ENCODE peak calls at places on chromosomes 11 and 22, in five cellular contexts. I is Peyer's patch, G is stomach, B is ovary, J is H54. O is an unnamed sample.

GRCh38 chr22:49087716-49088660 is 739.7 kb downstream of the BRD1 start:
- DNase-seq in I (no peak), G (no peak), B (no peak), J (no peak), O (no peak)

GRCh38 chr11:10674440-10674855 is 19.1 kb downstream of the IRAG1 start:
- DNase-seq in I (no peak), G (no peak), B (no peak), J (no peak), O (no peak)

GRCh38 chr11:77101043-77101537 is 1.6 kb upstream of the OMP start:
- DNase-seq in I (no peak), G (no peak), B (no peak), J (peak), O (no peak)

GRCh38 chr22:44127353-44127752 is 53.4 kb upstream of the PARVG start:
- DNase-seq in I (no peak), G (no peak), B (no peak), J (no peak), O (peak)

GRCh38 chr11:57303990-57304579 is 20.7 kb downstream of the TNKS1BP1 start:
- DNase-seq in I (no peak), G (no peak), B (no peak), J (no peak), O (no peak)

GRCh38 chr11:31687256-31687655 is 123.9 kb downstream of the PAX6 start:
- DNase-seq in I (no peak), G (no peak), B (no peak), J (no peak), O (no peak)

GRCh38 chr11:128342511-128343133 is 244.7 kb downstream of the ETS1 start:
- DNase-seq in I (peak), G (no peak), B (no peak), J (no peak), O (peak)

GRCh38 chr11:27392715-27393114 is 29.7 kb upstream of the CCDC34 start:
- DNase-seq in I (no peak), G (no peak), B (no peak), J (no peak), O (no peak)

GRCh38 chr22:44825310-44826150 is 73.2 kb downstream of the ARHGAP8 start:
- DNase-seq in I (no peak), G (no peak), B (peak), J (no peak), O (no peak)

GRCh38 chr22:45922256-45922655 is 54.7 kb downstream of the WNT7B start:
- DNase-seq in I (no peak), G (no peak), B (no peak), J (no peak), O (no peak)

GRCh38 chr11:108204918-108205499 is 17.4 kb downstream of the NPAT start:
- DNase-seq in I (no peak), G (no peak), B (no peak), J (no peak), O (no peak)

DNA sequence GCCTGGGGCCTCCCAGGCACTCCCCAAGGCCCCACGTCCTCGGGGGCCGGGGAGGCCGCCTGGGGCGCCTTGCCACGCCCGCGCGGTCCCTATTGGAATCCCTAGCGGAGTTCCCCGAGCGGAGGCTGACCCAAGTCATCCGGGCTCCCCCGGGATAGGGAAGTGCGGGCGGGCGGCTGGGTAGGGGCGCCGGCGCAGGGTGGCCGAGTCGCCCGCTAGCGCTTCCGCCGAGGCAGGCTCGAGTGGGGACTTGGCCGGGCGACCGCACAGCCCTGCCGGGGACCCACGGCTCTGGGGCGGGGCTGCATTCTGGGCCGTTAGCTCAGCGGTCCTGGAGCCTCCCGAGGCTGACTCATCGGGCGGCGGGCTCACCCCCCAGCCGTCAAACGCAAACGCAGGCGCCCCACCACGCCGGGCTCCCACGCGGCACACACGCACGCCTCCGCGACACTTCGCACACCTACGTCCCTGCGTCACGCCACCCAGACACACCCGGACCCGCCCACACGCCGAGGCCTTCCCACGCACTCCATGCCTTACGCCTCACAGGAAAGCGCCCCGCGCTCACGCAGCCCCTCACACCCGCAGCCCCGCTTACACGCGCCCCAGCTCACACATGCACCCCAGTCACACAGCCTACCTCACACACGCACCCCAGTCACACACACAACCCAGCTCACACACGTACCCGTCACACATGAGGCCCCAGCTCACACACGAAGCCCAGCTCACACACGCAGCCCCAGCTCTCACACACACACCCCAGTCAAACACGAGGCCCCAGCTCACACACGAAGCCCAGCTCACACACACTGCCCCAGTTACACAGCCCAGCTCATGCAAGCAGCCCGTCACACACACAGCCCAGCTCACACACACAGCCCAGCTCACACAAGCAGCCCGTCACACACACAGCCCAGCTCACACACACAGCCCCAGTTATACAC is 1.1 kb downstream of the PHLDB1 start:
- DNase-seq in I (peak), G (peak), B (peak), J (peak), O (peak)
- TF ChIP-seq POLR2A in I (no peak), G (no peak), B (peak), J (peak), O (no peak)

GRCh38 chr11:506238-506949 is 648 bp downstream of the RNH1 start:
- DNase-seq in I (peak), G (peak), B (peak), J (peak), O (peak)
- TF ChIP-seq POLR2A in I (peak), G (peak), B (peak), J (peak), O (no peak)

GRCh38 chr11:130634186-130634585 is 185.7 kb downstream of the ADAMTS15 start:
- DNase-seq in I (no peak), G (no peak), B (no peak), J (no peak), O (no peak)
- TF ChIP-seq POLR2A in I (no peak), G (no peak), B (no peak), J (no peak), O (no peak)

GRCh38 chr22:31289335-31289734 is 3.0 kb downstream of the PIK3IP1 start:
- DNase-seq in I (peak), G (peak), B (no peak), J (no peak), O (no peak)
- TF ChIP-seq POLR2A in I (no peak), G (no peak), B (no peak), J (no peak), O (no peak)

GRCh38 chr11:94129505-94130335 is 1.1 kb downstream of the PANX1 start:
- DNase-seq in I (peak), G (no peak), B (peak), J (no peak), O (no peak)
- TF ChIP-seq POLR2A in I (no peak), G (no peak), B (no peak), J (no peak), O (no peak)

DNA sequence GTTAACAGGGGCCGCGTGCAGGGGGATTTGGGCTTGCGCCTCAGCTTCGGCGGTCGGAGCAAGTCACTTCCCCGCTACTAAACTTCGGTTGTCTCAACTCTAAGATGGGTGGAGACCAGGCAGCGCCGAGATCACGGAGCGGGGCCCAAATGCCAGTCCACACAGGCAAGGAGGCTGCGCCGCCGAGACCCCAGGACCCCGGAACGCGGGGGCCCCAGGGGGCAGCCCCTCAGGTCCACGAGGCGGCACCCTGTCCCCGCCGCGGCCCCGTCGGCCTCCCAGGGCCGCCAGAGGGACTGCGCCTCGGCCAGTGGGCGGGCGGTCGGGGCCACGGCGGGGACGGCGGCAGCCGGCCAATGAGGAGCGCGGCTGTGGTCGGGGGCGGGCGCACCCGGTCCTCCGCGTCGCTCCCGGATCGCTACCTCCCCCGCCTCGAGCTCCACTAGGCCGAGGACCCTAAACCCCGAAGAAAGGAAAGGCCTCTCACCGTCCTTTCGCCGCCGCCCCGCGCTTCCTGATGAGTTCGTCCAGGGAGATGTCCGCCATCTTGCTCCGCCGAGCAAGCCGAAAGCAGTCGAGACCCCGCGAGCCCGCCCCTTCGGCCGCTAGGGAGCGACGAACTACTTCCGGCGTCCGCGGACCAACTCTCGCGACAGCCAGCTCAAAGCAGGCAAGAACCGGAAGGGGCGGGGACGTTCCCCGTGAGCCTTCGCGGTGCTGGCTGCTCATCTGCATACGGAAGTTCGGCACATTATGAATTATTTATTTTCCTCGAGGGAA is at the start of gene POLDIP3:
- DNase-seq in I (peak), G (peak), B (peak), J (peak), O (peak)
- TF ChIP-seq POLR2A in I (peak), G (peak), B (peak), J (peak), O (no peak)

DNA sequence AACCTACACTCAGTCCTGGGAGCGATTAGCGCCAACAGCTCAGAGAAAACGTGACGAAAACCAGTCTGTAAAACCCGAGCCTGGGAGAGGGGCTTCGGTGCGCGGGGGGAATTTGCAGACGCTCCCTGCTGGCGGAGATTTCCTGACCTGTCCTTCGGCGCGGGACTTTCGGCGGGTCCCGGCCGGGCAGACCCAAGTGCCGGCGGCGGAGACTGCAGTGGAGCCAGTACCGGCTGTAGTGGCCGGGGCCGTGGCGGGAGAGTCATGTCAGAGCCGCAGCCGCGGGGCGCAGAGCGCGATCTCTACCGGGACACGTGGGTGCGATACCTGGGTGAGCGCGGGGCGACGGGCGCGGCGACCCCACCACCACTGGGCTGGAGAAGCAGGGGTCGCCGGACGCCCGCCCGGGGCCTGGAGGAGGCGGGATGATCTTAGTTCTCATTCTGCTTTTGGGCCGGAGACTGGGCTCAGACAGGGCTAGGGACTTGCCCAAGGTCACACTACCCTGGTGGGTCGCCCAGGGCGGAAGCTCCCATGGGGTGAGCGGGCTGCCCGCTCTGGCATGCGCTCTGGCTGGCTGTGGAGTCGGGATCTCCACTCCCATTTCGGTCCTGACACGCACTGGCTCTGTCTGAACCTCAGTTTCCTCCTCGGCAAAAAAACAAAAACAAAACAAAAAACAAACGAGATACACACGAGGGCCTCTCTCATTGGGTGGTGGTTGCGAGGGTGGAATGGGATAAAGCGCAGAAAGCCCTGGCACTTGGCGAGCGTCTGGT is at the start of gene MTFP1:
- DNase-seq in I (peak), G (peak), B (peak), J (no peak), O (peak)
- TF ChIP-seq POLR2A in I (peak), G (peak), B (no peak), J (peak), O (no peak)

GRCh38 chr22:22022977-22023534 is 40.5 kb upstream of the TOP3B start:
- DNase-seq in I (no peak), G (no peak), B (no peak), J (no peak), O (no peak)

GRCh38 chr22:22023581-22024137 is 41.1 kb upstream of the TOP3B start:
- DNase-seq in I (no peak), G (no peak), B (no peak), J (no peak), O (no peak)

GRCh38 chr22:22021160-22021750 is 38.7 kb upstream of the TOP3B start:
- DNase-seq in I (no peak), G (no peak), B (no peak), J (no peak), O (no peak)

GRCh38 chr22:22020425-22020852 is 37.9 kb upstream of the TOP3B start:
- DNase-seq in I (no peak), G (no peak), B (no peak), J (no peak), O (no peak)

GRCh38 chr22:22022255-22022840 is 39.8 kb upstream of the TOP3B start:
- DNase-seq in I (no peak), G (no peak), B (no peak), J (no peak), O (no peak)
- TF ChIP-seq POLR2A in I (no peak), G (no peak), B (no peak), J (no peak), O (no peak)

GRCh38 chr11:86818466-86819282 is 18.3 kb downstream of the PRSS23 start:
- DNase-seq in I (no peak), G (no peak), B (no peak), J (no peak), O (no peak)
- TF ChIP-seq POLR2A in I (no peak), G (no peak), B (no peak), J (no peak), O (no peak)

GRCh38 chr11:695606-696381 is at the start of gene TMEM80:
- DNase-seq in I (peak), G (peak), B (peak), J (peak), O (peak)
- TF ChIP-seq POLR2A in I (peak), G (peak), B (peak), J (peak), O (peak)

O was measured in heart left ventricle.